ENCODE peak calls at places on chromosomes 4 and X, in five cellular contexts. One of them, this sample, is unnamed.

GRCh38 chr4:56448301-56448700 is 12.2 kb downstream of the PAICS start:
- DNase-seq in AG04450: no peak
- DNase-seq in NCI-H1694: no peak
- DNase-seq in iris pigment epithelial cell: peak; percentile 56
- DNase-seq in RPMI8226: no peak
- DNase-seq in this sample: no peak

GRCh38 chr4:145341381-145341780 is 140.3 kb upstream of the SMAD1 start:
- DNase-seq in AG04450: no peak
- DNase-seq in NCI-H1694: no peak
- DNase-seq in RPMI8226: no peak
- DNase-seq in iris pigment epithelial cell: no peak
- DNase-seq in this sample: no peak

GRCh38 chr4:75289843-75290616 is 224.2 kb downstream of the RCHY1 start:
- DNase-seq in AG04450: no peak
- DNase-seq in iris pigment epithelial cell: peak; percentile 24
- DNase-seq in RPMI8226: peak; percentile 29
- DNase-seq in NCI-H1694: peak; percentile 4
- DNase-seq in this sample: peak; percentile 11

GRCh38 chr4:156238171-156238570 is 284.5 kb upstream of the CTSO start:
- DNase-seq in AG04450: no peak
- DNase-seq in iris pigment epithelial cell: no peak
- DNase-seq in NCI-H1694: no peak
- DNase-seq in RPMI8226: no peak
- DNase-seq in this sample: no peak

GRCh38 chrX:128653524-128653923 is 601.3 kb upstream of the ACTRT1 start:
- DNase-seq in AG04450: no peak
- DNase-seq in NCI-H1694: no peak
- DNase-seq in iris pigment epithelial cell: no peak
- DNase-seq in RPMI8226: no peak
- DNase-seq in this sample: no peak

GRCh38 chrX:154300815-154301214 is 5.2 kb downstream of the TKTL1 start:
- DNase-seq in AG04450: no peak
- DNase-seq in NCI-H1694: no peak
- DNase-seq in RPMI8226: no peak
- DNase-seq in iris pigment epithelial cell: no peak
- DNase-seq in this sample: no peak

GRCh38 chr4:74667438-74667837 is 126.9 kb downstream of the BTC start:
- DNase-seq in NCI-H1694: no peak
- DNase-seq in iris pigment epithelial cell: no peak
- DNase-seq in AG04450: no peak
- DNase-seq in RPMI8226: no peak
- DNase-seq in this sample: no peak

GRCh38 chr4:144712775-144713174 is 66.8 kb downstream of the HHIP start:
- DNase-seq in AG04450: peak; percentile 55
- DNase-seq in iris pigment epithelial cell: no peak
- DNase-seq in NCI-H1694: no peak
- DNase-seq in RPMI8226: no peak
- DNase-seq in this sample: no peak

GRCh38 chrX:96979766-96980165 is 96.1 kb downstream of the RPA4 start:
- DNase-seq in iris pigment epithelial cell: no peak
- DNase-seq in NCI-H1694: no peak
- DNase-seq in RPMI8226: no peak
- DNase-seq in AG04450: no peak
- DNase-seq in this sample: no peak

GRCh38 chrX:24777660-24778059 is 83.9 kb downstream of the POLA1 start:
- DNase-seq in AG04450: no peak
- DNase-seq in NCI-H1694: no peak
- DNase-seq in iris pigment epithelial cell: no peak
- DNase-seq in RPMI8226: peak; percentile 57
- DNase-seq in this sample: no peak

GRCh38 chrX:12974217-12974796 is 603 bp upstream of the TMSB4X start:
- DNase-seq in NCI-H1694: no peak
- DNase-seq in iris pigment epithelial cell: peak; percentile 62
- DNase-seq in RPMI8226: peak; percentile 84
- DNase-seq in AG04450: no peak
- DNase-seq in this sample: no peak

GRCh38 chr4:1490906-1491629 is 84.8 kb upstream of the NKX1-1 start:
- DNase-seq in iris pigment epithelial cell: no peak
- DNase-seq in NCI-H1694: no peak
- DNase-seq in AG04450: no peak
- DNase-seq in RPMI8226: no peak
- DNase-seq in this sample: no peak

GRCh38 chr4:138392751-138393308 is 150.7 kb upstream of the SLC7A11 start:
- DNase-seq in iris pigment epithelial cell: no peak
- DNase-seq in NCI-H1694: no peak
- DNase-seq in AG04450: no peak
- DNase-seq in RPMI8226: no peak
- DNase-seq in this sample: no peak

GRCh38 chrX:350148-350533 is 31.5 kb upstream of the GTPBP6 start:
- DNase-seq in AG04450: no peak
- DNase-seq in NCI-H1694: no peak
- DNase-seq in iris pigment epithelial cell: no peak
- DNase-seq in RPMI8226: no peak
- DNase-seq in this sample: no peak

GRCh38 chrX:7133036-7133412 is 14.5 kb upstream of the STS start:
- DNase-seq in RPMI8226: no peak
- DNase-seq in iris pigment epithelial cell: peak; percentile 62
- DNase-seq in NCI-H1694: no peak
- DNase-seq in AG04450: no peak
- DNase-seq in this sample: no peak

GRCh38 chr4:99077177-99077576 is 11.4 kb downstream of the ADH5 start:
- DNase-seq in AG04450: no peak
- DNase-seq in NCI-H1694: no peak
- DNase-seq in RPMI8226: no peak
- DNase-seq in iris pigment epithelial cell: no peak
- DNase-seq in this sample: no peak

GRCh38 chr4:67535280-67535840 is 9.9 kb downstream of the CENPC start:
- DNase-seq in AG04450: no peak
- DNase-seq in NCI-H1694: no peak
- DNase-seq in iris pigment epithelial cell: no peak
- DNase-seq in RPMI8226: no peak
- DNase-seq in this sample: no peak

GRCh38 chr4:83285022-83285387 is 407 bp upstream of the COQ2 start:
- DNase-seq in AG04450: no peak
- DNase-seq in iris pigment epithelial cell: peak; percentile 71
- DNase-seq in NCI-H1694: no peak
- DNase-seq in RPMI8226: peak; percentile 22
- DNase-seq in this sample: no peak

GRCh38 chr4:184596617-184597185 is 52.5 kb downstream of the CASP3 start:
- DNase-seq in RPMI8226: no peak
- DNase-seq in iris pigment epithelial cell: peak; percentile 25
- DNase-seq in AG04450: no peak
- DNase-seq in NCI-H1694: no peak
- DNase-seq in this sample: no peak

GRCh38 chr4:2824329-2825183 is 19.1 kb upstream of the ADD1 start:
- DNase-seq in AG04450: no peak
- DNase-seq in NCI-H1694: no peak
- DNase-seq in iris pigment epithelial cell: no peak
- DNase-seq in RPMI8226: no peak
- DNase-seq in this sample: no peak

GRCh38 chr4:146333187-146333894 is 119.0 kb downstream of the REELD1 start:
- DNase-seq in NCI-H1694: no peak
- DNase-seq in iris pigment epithelial cell: peak; percentile 89
- DNase-seq in RPMI8226: peak; percentile 57
- DNase-seq in AG04450: peak; percentile 26
- DNase-seq in this sample: no peak

GRCh38 chrX:150062292-150063137 is 124.2 kb upstream of the EOLA2 start:
- DNase-seq in AG04450: no peak
- DNase-seq in iris pigment epithelial cell: peak; percentile 45
- DNase-seq in RPMI8226: no peak
- DNase-seq in NCI-H1694: no peak
- DNase-seq in this sample: no peak

GRCh38 chrX:134236690-134237362 is at the start of gene CCDC160:
- DNase-seq in NCI-H1694: no peak
- DNase-seq in RPMI8226: no peak
- DNase-seq in iris pigment epithelial cell: peak; percentile 4
- DNase-seq in AG04450: no peak
- DNase-seq in this sample: no peak

GRCh38 chr4:11397819-11398610 is 30.7 kb downstream of the HS3ST1 start:
- DNase-seq in NCI-H1694: no peak
- DNase-seq in iris pigment epithelial cell: no peak
- DNase-seq in AG04450: no peak
- DNase-seq in RPMI8226: no peak
- DNase-seq in this sample: no peak

GRCh38 chr4:54255881-54256280 is 26.8 kb downstream of the PDGFRA start:
- DNase-seq in RPMI8226: no peak
- DNase-seq in NCI-H1694: no peak
- DNase-seq in iris pigment epithelial cell: peak; percentile 43
- DNase-seq in AG04450: no peak
- DNase-seq in this sample: no peak

GRCh38 chr4:6011686-6012085 is 6.5 kb downstream of the C4orf50 start:
- DNase-seq in RPMI8226: peak; percentile 79
- DNase-seq in NCI-H1694: no peak
- DNase-seq in AG04450: no peak
- DNase-seq in iris pigment epithelial cell: no peak
- DNase-seq in this sample: no peak

GRCh38 chrX:16892504-16893362 is 22.6 kb upstream of the RBBP7 start:
- DNase-seq in AG04450: peak; percentile 39
- DNase-seq in iris pigment epithelial cell: peak; percentile 80
- DNase-seq in NCI-H1694: peak; percentile 13
- DNase-seq in RPMI8226: peak; percentile 91
- DNase-seq in this sample: peak; percentile 90

GRCh38 chr4:186144180-186144579 is 39.7 kb downstream of the FAM149A start:
- DNase-seq in NCI-H1694: no peak
- DNase-seq in AG04450: no peak
- DNase-seq in iris pigment epithelial cell: peak; percentile 59
- DNase-seq in RPMI8226: peak; percentile 42
- DNase-seq in this sample: peak; percentile 5

GRCh38 chr4:188955066-188955465 is 815.8 kb downstream of the TRIML1 start:
- DNase-seq in iris pigment epithelial cell: no peak
- DNase-seq in RPMI8226: no peak
- DNase-seq in AG04450: no peak
- DNase-seq in NCI-H1694: no peak
- DNase-seq in this sample: no peak

GRCh38 chr4:94274912-94275311 is 67.2 kb downstream of the SMARCAD1 start:
- DNase-seq in RPMI8226: no peak
- DNase-seq in iris pigment epithelial cell: peak; percentile 45
- DNase-seq in NCI-H1694: no peak
- DNase-seq in AG04450: no peak
- DNase-seq in this sample: no peak

GRCh38 chr4:140740422-140740821 is 15.8 kb downstream of the TBC1D9 start:
- DNase-seq in NCI-H1694: no peak
- DNase-seq in iris pigment epithelial cell: no peak
- DNase-seq in RPMI8226: no peak
- DNase-seq in AG04450: no peak
- DNase-seq in this sample: no peak

GRCh38 chr4:9703391-9703790 is 78.0 kb upstream of the DRD5 start:
- DNase-seq in AG04450: no peak
- DNase-seq in NCI-H1694: peak; percentile 6
- DNase-seq in RPMI8226: peak; percentile 84
- DNase-seq in iris pigment epithelial cell: peak; percentile 22
- DNase-seq in this sample: no peak

GRCh38 chr4:169243808-169244207 is 26.9 kb downstream of the SH3RF1 start:
- DNase-seq in iris pigment epithelial cell: peak; percentile 84
- DNase-seq in AG04450: no peak
- DNase-seq in NCI-H1694: no peak
- DNase-seq in RPMI8226: no peak
- DNase-seq in this sample: no peak

GRCh38 chr4:26451597-26451996 is 38.7 kb downstream of the CCKAR start:
- DNase-seq in RPMI8226: no peak
- DNase-seq in iris pigment epithelial cell: no peak
- DNase-seq in NCI-H1694: no peak
- DNase-seq in AG04450: no peak
- DNase-seq in this sample: no peak

GRCh38 chrX:134676440-134676839 is 18.2 kb upstream of the PLAC1 start:
- DNase-seq in NCI-H1694: no peak
- DNase-seq in RPMI8226: no peak
- DNase-seq in AG04450: no peak
- DNase-seq in iris pigment epithelial cell: peak; percentile 80
- DNase-seq in this sample: no peak

GRCh38 chr4:963276-964225 is 9.8 kb downstream of the DGKQ start:
- DNase-seq in RPMI8226: no peak
- DNase-seq in NCI-H1694: no peak
- DNase-seq in AG04450: no peak
- DNase-seq in iris pigment epithelial cell: no peak
- DNase-seq in this sample: no peak

GRCh38 chr4:1855334-1856070 is 454 bp downstream of the LETM1 start:
- DNase-seq in NCI-H1694: no peak
- DNase-seq in AG04450: no peak
- DNase-seq in iris pigment epithelial cell: no peak
- DNase-seq in RPMI8226: peak; percentile 28
- DNase-seq in this sample: no peak

GRCh38 chrX:41133551-41133950 is 48.3 kb downstream of the USP9X start:
- DNase-seq in RPMI8226: no peak
- DNase-seq in NCI-H1694: no peak
- DNase-seq in AG04450: no peak
- DNase-seq in iris pigment epithelial cell: no peak
- DNase-seq in this sample: no peak

This sample was measured in DMS 273 treated with DMSO at 0.1 percent for 48 hours.